ENCODE peak calls at places on chromosomes 3 and 15, in four cellular contexts. H, C, U and R are unnamed samples.

GRCh38 chr3:150180349-150180748 is 209.7 kb upstream of the PFN2 start:
- DNase-seq in H (no peak), U (no peak), C (peak), R (no peak)

GRCh38 chr3:33578325-33579180 is 138.3 kb upstream of the UBP1 start:
- DNase-seq in H (no peak), U (peak), C (peak), R (no peak)

GRCh38 chr15:31266712-31267111 is 59.9 kb upstream of the KLF13 start:
- DNase-seq in C (no peak), H (no peak), U (no peak), R (peak)

GRCh38 chr3:71104586-71104985 is 478.9 kb downstream of the FOXP1 start:
- DNase-seq in U (no peak), C (no peak), H (no peak), R (no peak)

GRCh38 chr3:31962801-31963205 is 18.3 kb downstream of the OSBPL10 start:
- DNase-seq in H (no peak), C (peak), U (no peak), R (no peak)

GRCh38 chr3:33064929-33065328 is 32.0 kb downstream of the GLB1 start:
- DNase-seq in C (no peak), H (no peak), U (no peak), R (no peak)

GRCh38 chr3:125250973-125251372 is 38.4 kb upstream of the SLC12A8 start:
- DNase-seq in H (no peak), U (no peak), C (no peak), R (no peak)

GRCh38 chr15:94206463-94207167 is 24.7 kb upstream of the MCTP2 start:
- DNase-seq in U (no peak), H (no peak), C (peak), R (no peak)

GRCh38 chr3:179558742-179559364 is 3.9 kb upstream of the ACTL6A start:
- DNase-seq in U (peak), C (peak), H (no peak), R (peak)

GRCh38 chr3:43198791-43199644 is 87.3 kb upstream of the SNRK start:
- DNase-seq in H (no peak), C (peak), U (no peak), R (no peak)

GRCh38 chr3:104911376-104911775 is 455.3 kb upstream of the ALCAM start:
- DNase-seq in H (no peak), C (peak), U (no peak), R (no peak)

GRCh38 chr3:57031622-57032541 is 28.6 kb upstream of the SPATA12 start:
- DNase-seq in H (no peak), U (no peak), C (no peak), R (no peak)

GRCh38 chr3:10437995-10438901 is 67.1 kb downstream of the ATP2B2 start:
- DNase-seq in U (no peak), H (no peak), C (peak), R (no peak)

GRCh38 chr15:25565470-25566264 is 126.8 kb upstream of the UBE3A start:
- DNase-seq in U (peak), H (no peak), C (no peak), R (no peak)

GRCh38 chr15:69903476-69904295 is 194.0 kb downstream of the TLE3 start:
- DNase-seq in U (no peak), C (peak), H (no peak), R (no peak)

GRCh38 chr3:30455840-30456239 is 150.6 kb upstream of the TGFBR2 start:
- DNase-seq in H (no peak), U (no peak), C (no peak), R (no peak)

GRCh38 chr3:157290761-157291160 is 130.8 kb upstream of the CCNL1 start:
- DNase-seq in C (peak), U (no peak), H (no peak), R (no peak)

DNA sequence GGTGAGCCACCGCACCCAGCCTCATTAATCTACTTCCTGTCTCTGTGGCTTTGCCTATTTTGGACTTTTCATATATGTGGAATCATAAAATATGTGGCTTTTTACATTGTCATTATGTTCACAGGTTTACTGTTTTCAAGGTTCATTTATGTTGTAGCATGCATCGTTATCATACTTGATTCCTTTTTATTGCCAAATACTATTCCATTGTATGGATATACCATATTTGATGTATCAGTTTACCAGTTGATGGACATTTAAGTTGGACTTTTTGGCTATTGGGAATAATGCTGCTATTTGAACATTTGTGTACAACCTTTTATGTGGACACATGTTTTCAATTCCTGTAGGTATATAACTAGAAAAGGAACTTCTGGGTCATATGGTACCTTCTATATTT is 14.0 kb downstream of the GXYLT2 start:
- DNase-seq in U (no peak), C (no peak), H (no peak), R (no peak)
- H4K5ac ChIP-seq in U (no peak), C (no peak), H (no peak), R (no peak)

GRCh38 chr15:58699769-58700168 is 49.7 kb downstream of the ADAM10 start:
- DNase-seq in C (no peak), H (no peak), U (no peak), R (no peak)

GRCh38 chr15:58696740-58697139 is 52.8 kb downstream of the ADAM10 start:
- DNase-seq in U (peak), H (no peak), C (no peak), R (no peak)

GRCh38 chr15:58694641-58695398 is 54.7 kb downstream of the ADAM10 start:
- DNase-seq in U (no peak), C (no peak), H (no peak), R (no peak)

GRCh38 chr15:58698887-58699641 is 50.4 kb downstream of the ADAM10 start:
- DNase-seq in H (no peak), U (no peak), C (peak), R (no peak)

DNA sequence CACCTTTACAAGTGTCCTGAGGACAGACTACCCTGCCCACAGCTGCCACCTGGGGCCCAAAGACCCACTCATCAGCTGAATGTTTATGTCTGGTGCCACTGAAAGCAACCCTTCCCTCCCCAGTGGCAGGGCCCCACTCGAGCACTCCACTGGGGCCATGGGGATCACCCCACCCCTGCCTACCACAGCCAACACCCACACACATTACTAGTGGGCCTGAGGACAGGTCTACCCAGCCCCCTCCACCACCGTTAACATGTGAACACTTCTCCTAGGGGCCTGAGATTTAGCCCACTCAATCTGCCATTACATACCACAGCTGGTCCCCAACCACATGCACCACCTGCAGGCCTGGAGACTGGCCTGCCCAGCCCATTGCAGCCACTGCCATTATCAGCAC is 52.3 kb downstream of the ADAM10 start:
- DNase-seq in U (no peak), C (no peak), H (no peak), R (no peak)
- H4K5ac ChIP-seq in U (no peak), C (no peak), H (no peak), R (no peak)

DNA sequence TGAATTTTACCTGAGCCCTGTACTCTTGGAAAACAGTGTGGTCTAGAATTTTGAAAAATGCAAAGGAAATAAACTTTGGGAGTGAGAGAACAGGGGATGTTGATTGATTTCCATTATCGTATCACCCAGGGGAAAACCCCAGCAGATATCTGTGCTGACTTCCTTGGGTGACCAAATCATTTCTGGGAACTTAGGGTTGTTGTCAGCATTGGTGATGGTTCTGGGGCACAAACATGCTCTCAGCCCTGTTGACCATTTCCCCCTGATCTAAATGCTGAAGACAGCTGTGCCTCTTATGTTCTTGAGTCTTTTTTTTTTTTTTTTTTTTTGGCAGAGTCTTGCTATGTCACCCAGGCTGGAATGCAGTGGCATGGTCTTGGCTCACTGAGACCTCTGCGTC is 327.5 kb upstream of the LRRFIP2 start:
- DNase-seq in H (no peak), U (no peak), C (no peak), R (no peak)
- H4K5ac ChIP-seq in H (no peak), U (no peak), C (no peak), R (no peak)

DNA sequence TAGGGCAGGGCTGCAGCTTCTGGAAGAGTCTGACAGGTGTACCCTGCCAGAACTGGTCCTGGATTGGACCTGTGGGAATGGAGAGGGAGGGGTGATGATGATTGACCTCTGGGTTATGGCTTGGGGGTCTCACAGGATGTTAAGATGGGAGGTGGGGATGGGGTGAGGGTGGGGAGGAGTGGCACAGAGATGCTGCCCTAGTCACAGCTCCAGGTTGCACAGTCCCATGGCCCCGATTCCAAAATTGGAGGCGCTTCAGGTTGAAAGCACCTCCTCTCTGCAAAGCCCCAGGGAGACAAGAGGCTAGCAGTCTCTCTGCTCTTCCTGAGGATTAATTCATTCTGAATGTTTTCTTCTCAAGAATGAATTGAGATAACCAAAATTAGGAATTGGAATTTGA is 101.4 kb downstream of the FAM43A start:
- DNase-seq in H (no peak), C (no peak), U (no peak), R (no peak)
- H4K5ac ChIP-seq in H (no peak), C (no peak), U (no peak), R (no peak)

DNA sequence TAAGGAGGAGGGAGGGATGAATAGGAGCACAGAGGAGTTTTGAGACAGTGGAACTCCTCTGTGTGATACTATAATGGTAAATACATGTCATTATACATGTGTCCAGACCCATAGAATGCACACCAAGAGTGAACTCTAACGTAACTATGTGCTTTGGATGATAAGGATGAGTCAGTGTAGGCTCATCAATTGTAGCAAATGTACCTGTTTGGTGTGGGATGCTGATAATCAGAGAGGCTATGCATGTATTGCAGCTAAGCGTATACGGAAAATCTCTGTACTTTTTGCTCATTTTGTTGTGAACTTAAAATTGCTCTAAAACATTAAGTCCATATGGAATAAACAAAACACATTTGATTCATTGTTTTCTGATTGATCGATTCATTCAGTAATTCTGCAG is 33.5 kb downstream of the RAP2B start:
- DNase-seq in U (no peak), C (no peak), H (no peak), R (no peak)
- H4K5ac ChIP-seq in U (no peak), C (no peak), H (no peak), R (no peak)

GRCh38 chr3:86960551-86960950 is 30.4 kb downstream of the VGLL3 start:
- DNase-seq in H (no peak), C (no peak), U (no peak), R (no peak)
- H4K5ac ChIP-seq in H (no peak), C (peak), U (no peak), R (no peak)

GRCh38 chr3:119792270-119792669 is 10.4 kb downstream of the NR1I2 start:
- DNase-seq in H (no peak), U (no peak), C (no peak), R (no peak)
- H4K5ac ChIP-seq in H (no peak), U (no peak), C (no peak), R (no peak)

GRCh38 chr3:66502981-66503380 is 2.2 kb upstream of the LRIG1 start:
- DNase-seq in C (no peak), U (no peak), H (no peak), R (no peak)
- H4K5ac ChIP-seq in C (no peak), U (no peak), H (no peak), R (no peak)